ENCODE peak calls at places on chromosomes 12 and 14, in six cellular contexts. N, S, H, C, A and B are unnamed samples.
A peak's percentile ranks its signal among the peaks of the same experiment; 100 is the strongest.

GRCh38 chr14:64632056-64632455 is 72.2 kb upstream of the PLEKHG3 start:
- DNase-seq in N (no peak), S (no peak), H (no peak), C (no peak), A (no peak), B (no peak)

GRCh38 chr14:75094896-75095295 is 25.5 kb downstream of the ZC2HC1C start:
- DNase-seq in N (no peak), S (no peak), H (no peak), C (no peak), A (no peak), B (no peak)

GRCh38 chr12:92629349-92630065 is 73.3 kb upstream of the PLEKHG7 start:
- DNase-seq in N (peak; percentile 52), S (no peak), H (no peak), C (no peak), A (peak; percentile 56), B (no peak)

GRCh38 chr14:96363751-96364336 is 518 bp downstream of the GSKIP start:
- DNase-seq in N (peak; percentile 75), S (no peak), H (peak; percentile 77), C (peak; percentile 61), A (peak; percentile 52), B (no peak)

GRCh38 chr12:11916113-11916512 is 154.6 kb upstream of the BCL2L14 start:
- DNase-seq in N (no peak), S (no peak), H (no peak), C (no peak), A (no peak), B (no peak)

GRCh38 chr12:13425766-13426165 is 229.2 kb downstream of the EMP1 start:
- DNase-seq in N (no peak), S (no peak), H (no peak), C (no peak), A (no peak), B (no peak)

GRCh38 chr14:75561013-75561432 is 17.4 kb upstream of the FLVCR2 start:
- DNase-seq in N (peak; percentile 93), S (peak; percentile 63), H (peak; percentile 85), C (peak; percentile 51), A (peak; percentile 83), B (no peak)

GRCh38 chr12:110689601-110690430 is 901 bp upstream of the HVCN1 start:
- DNase-seq in N (peak; percentile 39), S (peak; percentile 72), H (no peak), C (peak; percentile 97), A (no peak), B (no peak)

GRCh38 chr14:36633580-36633979 is 28.1 kb upstream of the PAX9 start:
- DNase-seq in N (no peak), S (no peak), H (no peak), C (no peak), A (no peak), B (no peak)

GRCh38 chr14:79016828-79017505 is 846.8 kb downstream of the NRXN3 start:
- DNase-seq in N (peak; percentile 18), S (no peak), H (no peak), C (no peak), A (no peak), B (no peak)

GRCh38 chr12:94038605-94039004 is 109.8 kb upstream of the PLXNC1 start:
- DNase-seq in N (no peak), S (no peak), H (no peak), C (no peak), A (no peak), B (no peak)

GRCh38 chr12:103431950-103432349 is 63.8 kb downstream of the C12orf42 start:
- DNase-seq in N (no peak), S (no peak), H (no peak), C (no peak), A (no peak), B (no peak)

GRCh38 chr12:121955258-121956040 is 37.1 kb downstream of the CFAP251 start:
- DNase-seq in N (no peak), S (no peak), H (no peak), C (peak; percentile 28), A (no peak), B (no peak)

GRCh38 chr14:49173765-49174373 is 412.3 kb downstream of the RPS29 start:
- DNase-seq in N (peak; percentile 84), S (peak; percentile 18), H (no peak), C (peak; percentile 72), A (no peak), B (no peak)

GRCh38 chr14:98580131-98580678 is 691.8 kb downstream of the BCL11B start:
- DNase-seq in N (peak; percentile 38), S (no peak), H (no peak), C (peak; percentile 35), A (no peak), B (no peak)

GRCh38 chr14:101595887-101596721 is 34.8 kb downstream of the DIO3 start:
- DNase-seq in N (no peak), S (no peak), H (peak; percentile 67), C (peak; percentile 38), A (no peak), B (peak; percentile 70)

GRCh38 chr12:56020437-56021189 is at the start of gene IKZF4:
- DNase-seq in N (peak; percentile 79), S (no peak), H (no peak), C (peak; percentile 45), A (peak; percentile 68), B (no peak)

GRCh38 chr12:53506881-53507719 is at the start of gene NPFF:
- DNase-seq in N (no peak), S (no peak), H (no peak), C (no peak), A (no peak), B (no peak)

GRCh38 chr14:91317381-91318313 is 73.1 kb upstream of the GPR68 start:
- DNase-seq in N (no peak), S (no peak), H (peak; percentile 86), C (peak; percentile 93), A (peak; percentile 80), B (no peak)

GRCh38 chr12:23895792-23896218 is 53.7 kb downstream of the SOX5 start:
- DNase-seq in N (no peak), S (no peak), H (no peak), C (no peak), A (no peak), B (no peak)

GRCh38 chr12:79512068-79512467 is 178.7 kb downstream of the PAWR start:
- DNase-seq in N (no peak), S (no peak), H (no peak), C (peak; percentile 14), A (no peak), B (no peak)

GRCh38 chr12:48572326-48572725 is 2.5 kb upstream of the LALBA start:
- DNase-seq in N (no peak), S (no peak), H (no peak), C (peak; percentile 18), A (no peak), B (no peak)

GRCh38 chr12:54182086-54182485 is 6.7 kb downstream of the SMUG1 start:
- DNase-seq in N (no peak), S (no peak), H (no peak), C (no peak), A (no peak), B (no peak)

GRCh38 chr12:98401427-98401826 is 114.0 kb upstream of the TMPO start:
- DNase-seq in N (no peak), S (no peak), H (no peak), C (peak; percentile 74), A (no peak), B (no peak)

GRCh38 chr14:69553221-69553620 is 21.4 kb downstream of the CCDC177 start:
- DNase-seq in N (peak; percentile 65), S (no peak), H (no peak), C (peak; percentile 51), A (no peak), B (no peak)

GRCh38 chr14:95136631-95137030 is 20.7 kb downstream of the DICER1 start:
- DNase-seq in N (no peak), S (no peak), H (no peak), C (no peak), A (no peak), B (no peak)

GRCh38 chr12:20490213-20490612 is 121.9 kb downstream of the PDE3A start:
- DNase-seq in N (no peak), S (no peak), H (no peak), C (no peak), A (no peak), B (no peak)

GRCh38 chr14:99354166-99354875 is 82.3 kb upstream of the BCL11B start:
- DNase-seq in N (no peak), S (no peak), H (no peak), C (no peak), A (no peak), B (no peak)